ENCODE peak calls at places on chromosomes 11 and 22, in four cellular contexts. X, F, D and Z are unnamed samples. For H3K4me1, the result is how much of the 10 kb centered on the place peaks cover.

GRCh38 chr22:37299969-37300509 is 17.7 kb downstream of the CYTH4 start:
- DNase-seq in X (no peak), F (no peak), D (no peak), Z (no peak)

GRCh38 chr11:45079075-45079444 is 67.4 kb upstream of the PRDM11 start:
- DNase-seq in X (no peak), F (peak), D (no peak), Z (no peak)

GRCh38 chr11:1333091-1333772 is 23.8 kb upstream of the TOLLIP start:
- DNase-seq in X (no peak), F (no peak), D (no peak), Z (no peak)

GRCh38 chr11:8871283-8871775 is 39.7 kb upstream of the AKIP1 start:
- DNase-seq in X (peak), F (no peak), D (peak), Z (peak)

GRCh38 chr11:34075178-34075820 is 23.8 kb downstream of the CAPRIN1 start:
- DNase-seq in X (no peak), F (no peak), D (peak), Z (peak)

GRCh38 chr11:96012086-96012824 is 88.3 kb upstream of the MTMR2 start:
- DNase-seq in X (peak), F (peak), D (peak), Z (peak)

GRCh38 chr11:3134218-3134621 is 30.9 kb downstream of the OSBPL5 start:
- DNase-seq in X (no peak), F (no peak), D (no peak), Z (no peak)

GRCh38 chr11:111788051-111788450 is 21.9 kb upstream of the PPP2R1B start:
- DNase-seq in X (no peak), F (no peak), D (no peak), Z (no peak)

GRCh38 chr11:130124096-130124495 is 35.5 kb upstream of the ST14 start:
- DNase-seq in X (no peak), F (no peak), D (peak), Z (peak)

GRCh38 chr11:134742228-134742612 is 330.2 kb upstream of the B3GAT1 start:
- DNase-seq in X (no peak), F (peak), D (peak), Z (peak)

GRCh38 chr11:108895579-108896480 is 231.0 kb downstream of the DDX10 start:
- DNase-seq in X (no peak), F (no peak), D (peak), Z (peak)

GRCh38 chr22:38176170-38176741 is 5.4 kb downstream of the PLA2G6 start:
- DNase-seq in X (no peak), F (no peak), D (peak), Z (peak)

GRCh38 chr11:36601145-36601544 is 3.1 kb upstream of the RAG2 start:
- DNase-seq in X (no peak), F (no peak), D (no peak), Z (no peak)

GRCh38 chr11:65212226-65212801 is 30.6 kb downstream of the CAPN1 start:
- DNase-seq in X (no peak), F (no peak), D (no peak), Z (no peak)

GRCh38 chr11:6077723-6078122 is 29.8 kb upstream of the OR56B4 start:
- DNase-seq in X (no peak), F (no peak), D (no peak), Z (no peak)

GRCh38 chr22:48223488-48224190 is 1461.2 kb downstream of the TBC1D22A start:
- DNase-seq in X (no peak), F (no peak), D (no peak), Z (no peak)

GRCh38 chr11:69918231-69918937 is 99.2 kb upstream of the FGF3 start:
- DNase-seq in X (no peak), F (no peak), D (no peak), Z (no peak)

GRCh38 chr11:79720115-79720514 is 279.3 kb upstream of the TENM4 start:
- DNase-seq in X (no peak), F (no peak), D (no peak), Z (no peak)

GRCh38 chr11:108453207-108453835 is 14.0 kb downstream of the C11orf65 start:
- DNase-seq in X (no peak), F (no peak), D (no peak), Z (no peak)

GRCh38 chr11:31959711-31960110 is 131.2 kb upstream of the RCN1 start:
- DNase-seq in X (no peak), F (no peak), D (peak), Z (no peak)

GRCh38 chr11:66556086-66556485 is 9.4 kb downstream of the ACTN3 start:
- DNase-seq in X (no peak), F (no peak), D (no peak), Z (no peak)

GRCh38 chr11:74154621-74155281 is 16.1 kb downstream of the C2CD3 start:
- DNase-seq in X (no peak), F (no peak), D (peak), Z (peak)

GRCh38 chr22:42439821-42440674 is 7.8 kb upstream of the NFAM1 start:
- DNase-seq in X (no peak), F (no peak), D (peak), Z (peak)

GRCh38 chr22:42437488-42438292 is 5.5 kb upstream of the NFAM1 start:
- DNase-seq in X (peak), F (peak), D (no peak), Z (peak)

GRCh38 chr22:42436402-42436801 is 4.2 kb upstream of the NFAM1 start:
- DNase-seq in X (no peak), F (no peak), D (no peak), Z (no peak)

GRCh38 chr22:42439021-42439420 is 6.8 kb upstream of the NFAM1 start:
- DNase-seq in X (no peak), F (no peak), D (no peak), Z (no peak)

GRCh38 chr22:42438293-42438650 is 6.1 kb upstream of the NFAM1 start:
- DNase-seq in X (no peak), F (no peak), D (no peak), Z (no peak)
- H3K9ac ChIP-seq in X (peak), F (no peak), D (no peak), Z (no peak)

GRCh38 chr22:30511109-30511508 is 5.6 kb upstream of the SEC14L4 start:
- DNase-seq in X (no peak), F (no peak), D (no peak), Z (no peak)

GRCh38 chr22:30511903-30512302 is 6.4 kb upstream of the SEC14L4 start:
- DNase-seq in X (no peak), F (no peak), D (no peak), Z (no peak)

GRCh38 chr22:30514252-30514651 is 8.8 kb upstream of the SEC14L4 start:
- DNase-seq in X (no peak), F (no peak), D (no peak), Z (no peak)

GRCh38 chr22:30516273-30516672 is 10.8 kb upstream of the SEC14L4 start:
- DNase-seq in X (no peak), F (no peak), D (no peak), Z (no peak)

GRCh38 chr22:30513462-30513861 is 8.0 kb upstream of the SEC14L4 start:
- DNase-seq in X (no peak), F (no peak), D (no peak), Z (no peak)
- H3K4me3 ChIP-seq in X (no peak), F (no peak), D (no peak), Z (no peak)

GRCh38 chr11:124745270-124745834 is 5.6 kb downstream of the NRGN start:
- DNase-seq in X (no peak), F (no peak), D (no peak), Z (no peak)
- H3K4me1 ChIP-seq in X (under half), F (under half), D (under half), Z (under half)

GRCh38 chr22:39242809-39243442 is 1.9 kb downstream of the PDGFB start:
- DNase-seq in X (no peak), F (no peak), D (no peak), Z (no peak)

GRCh38 chr22:39240841-39241631 is 3.7 kb downstream of the PDGFB start:
- DNase-seq in X (no peak), F (no peak), D (no peak), Z (no peak)

GRCh38 chr22:39242389-39242808 is 2.4 kb downstream of the PDGFB start:
- DNase-seq in X (no peak), F (no peak), D (no peak), Z (no peak)

GRCh38 chr22:39243443-39244072 is 1.2 kb downstream of the PDGFB start:
- DNase-seq in X (no peak), F (no peak), D (no peak), Z (no peak)

DNA sequence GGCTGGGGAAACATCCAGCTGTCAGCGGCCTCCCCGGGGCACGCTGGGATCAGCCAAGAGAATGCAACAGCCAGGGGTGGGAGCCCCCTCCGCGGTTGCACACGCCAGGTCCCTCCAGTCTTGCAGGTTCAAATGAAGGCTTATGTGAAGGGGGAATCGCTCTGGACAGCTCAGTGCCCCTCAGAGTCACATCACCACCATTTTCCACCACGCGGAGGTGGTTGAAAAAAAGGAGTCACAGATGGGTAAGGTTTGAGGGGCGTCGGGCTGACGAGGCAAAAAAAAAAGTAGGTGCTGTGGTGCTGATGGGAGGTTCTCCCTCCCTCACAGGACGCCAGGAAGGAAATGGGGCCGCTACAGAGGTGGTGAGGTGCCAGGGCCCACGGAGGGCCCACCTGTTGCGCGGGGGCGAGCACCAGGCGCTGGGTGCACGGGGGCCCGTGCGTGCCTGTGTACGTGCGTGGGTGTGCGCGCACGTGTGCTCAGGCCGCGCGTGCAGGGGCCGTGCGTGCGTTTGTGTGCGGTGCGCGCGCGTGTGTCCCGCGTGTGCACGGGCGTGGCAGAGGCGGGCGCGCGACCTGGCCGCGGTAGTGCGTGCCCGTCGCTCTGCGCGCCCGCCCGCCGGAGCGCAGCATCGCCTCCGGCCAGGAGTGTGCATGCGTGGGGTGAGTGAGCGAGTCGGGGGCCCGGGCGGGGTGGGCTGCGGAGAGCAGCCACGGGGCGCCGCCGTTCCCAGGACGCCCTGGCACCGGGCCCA is 3.0 kb downstream of the PDGFB start:
- DNase-seq in X (no peak), F (no peak), D (no peak), Z (no peak)
- H3K9ac ChIP-seq in X (peak), F (no peak), D (no peak), Z (no peak)

GRCh38 chr22:25745341-25746011 is 3.5 kb downstream of the MYO18B start:
- DNase-seq in X (no peak), F (no peak), D (peak), Z (peak)
- H3K4me3 ChIP-seq in X (no peak), F (no peak), D (no peak), Z (no peak)

GRCh38 chr11:124760806-124761205 is 1.3 kb downstream of the ESAM start:
- DNase-seq in X (no peak), F (no peak), D (no peak), Z (no peak)

GRCh38 chr11:124762077-124762623 is at the start of gene ESAM:
- DNase-seq in X (no peak), F (no peak), D (no peak), Z (no peak)

GRCh38 chr11:124761301-124762021 is 629 bp downstream of the ESAM start:
- DNase-seq in X (no peak), F (no peak), D (no peak), Z (no peak)

GRCh38 chr11:124762624-124763155 is 600 bp upstream of the ESAM start:
- DNase-seq in X (no peak), F (no peak), D (no peak), Z (peak)

DNA sequence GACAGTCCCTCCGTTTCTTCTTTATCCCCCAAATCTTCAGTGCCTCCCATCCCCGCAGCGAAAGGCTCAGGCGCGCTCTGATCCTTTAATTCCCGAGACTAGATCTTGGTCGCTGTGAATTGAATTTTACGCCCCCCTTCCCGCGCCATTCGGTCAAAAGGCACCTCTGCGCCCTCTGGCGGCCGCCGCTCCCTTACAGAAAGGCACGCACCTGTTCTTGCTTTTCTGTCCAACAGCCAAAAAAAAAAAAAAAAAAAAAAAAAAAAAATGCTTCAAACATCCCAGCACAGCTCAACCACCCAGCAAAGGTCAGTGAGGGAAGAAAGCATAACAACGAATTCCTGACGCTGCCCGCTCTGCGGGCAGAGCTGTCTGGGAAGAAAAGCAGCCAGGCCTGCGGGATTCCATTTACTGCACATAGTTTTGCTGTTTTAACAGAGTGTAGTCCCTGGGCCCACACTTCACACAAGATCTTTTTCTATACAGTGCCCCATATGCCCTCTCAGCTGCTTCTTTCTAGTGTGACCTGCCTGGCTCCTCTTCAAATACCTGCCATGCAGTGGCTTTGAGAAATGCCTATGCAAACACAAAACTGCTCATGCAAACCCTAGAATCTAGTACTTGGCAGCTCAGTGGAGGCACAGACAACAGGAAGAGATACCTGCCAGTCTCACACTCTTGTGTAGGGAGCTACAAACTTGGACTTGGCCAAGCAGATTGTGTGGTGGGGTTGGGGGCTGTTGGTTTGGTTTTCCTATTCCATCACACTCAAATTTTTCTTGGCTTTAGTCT is 1.3 kb upstream of the ESAM start:
- DNase-seq in X (peak), F (peak), D (peak), Z (peak)
- H3K4me1 ChIP-seq in X (under half), F (under half), D (under half), Z (under half)